ENCODE peak calls at places on chromosomes 12 and 14, in ten cellular contexts. U is bronchial epithelial cell; V is COR-L47; X is fibroblast of villous mesenchyme; Z is activated CD8-positive, alpha-beta memory T cell treated with anti-CD3 and anti-CD28 coated beads for 48 hours; H is endothelial cell; O is NCI-H1092; G is upper lobe of left lung; W is activated CD4-positive, alpha-beta T cell treated with anti-CD3 and anti-CD28 coated beads for 48 hours; T is PC-9. N is an unnamed sample.

GRCh38 chr12:106108187-106108816 is 30.5 kb downstream of the NUAK1 start:
- DNase-seq in Z (no peak), U (peak), O (no peak), H (no peak), V (no peak), T (no peak), X (peak), G (no peak), W (no peak), N (no peak)

GRCh38 chr14:33676135-33676566 is 274.7 kb downstream of the EGLN3 start:
- DNase-seq in G (no peak), U (peak), V (peak), X (peak), T (no peak), Z (no peak), O (peak), H (peak), W (peak), N (peak)

GRCh38 chr12:42588981-42589464 is 523 bp downstream of the PRICKLE1 start:
- DNase-seq in T (peak), G (peak), O (no peak), H (peak), V (no peak), U (no peak), Z (no peak), W (peak), X (no peak), N (no peak)

GRCh38 chr12:91871751-91872150 is 273.9 kb downstream of the BTG1 start:
- DNase-seq in U (no peak), G (peak), Z (no peak), T (no peak), V (no peak), X (no peak), W (no peak), O (no peak), H (no peak), N (no peak)

GRCh38 chr14:61558271-61558670 is 137.0 kb upstream of the HIF1A start:
- DNase-seq in T (no peak), U (no peak), H (no peak), W (no peak), X (no peak), Z (no peak), G (no peak), O (peak), V (peak), N (no peak)

GRCh38 chr14:34699873-34700621 is 14.3 kb downstream of the CFL2 start:
- DNase-seq in W (no peak), H (no peak), V (no peak), O (peak), U (peak), X (peak), T (peak), Z (no peak), G (no peak), N (peak)

GRCh38 chr12:5047729-5048128 is 4.0 kb downstream of the KCNA5 start:
- DNase-seq in W (no peak), G (no peak), O (no peak), X (no peak), H (no peak), T (no peak), Z (no peak), U (no peak), V (no peak), N (no peak)

GRCh38 chr12:53215497-53215896 is 8.4 kb upstream of the ITGB7 start:
- DNase-seq in O (no peak), U (no peak), X (no peak), V (no peak), H (no peak), Z (no peak), W (no peak), T (no peak), G (no peak), N (no peak)

GRCh38 chr14:74574706-74575105 is 37.3 kb downstream of the LTBP2 start:
- DNase-seq in T (no peak), V (no peak), H (no peak), G (no peak), X (no peak), Z (no peak), O (no peak), W (no peak), U (no peak), N (no peak)

GRCh38 chr12:40137252-40137651 is 31.4 kb upstream of the SLC2A13 start:
- DNase-seq in X (no peak), W (no peak), O (no peak), U (peak), H (no peak), G (peak), Z (no peak), T (no peak), V (no peak), N (no peak)

GRCh38 chr12:90090929-90091651 is 382.5 kb upstream of the ATP2B1 start:
- DNase-seq in X (peak), H (no peak), V (no peak), T (peak), U (peak), Z (no peak), W (peak), O (no peak), G (peak), N (peak)

GRCh38 chr12:116687888-116688287 is 50.0 kb downstream of the SPRING1 start:
- DNase-seq in G (peak), W (peak), O (no peak), Z (no peak), X (no peak), T (no peak), H (peak), V (peak), U (no peak), N (no peak)

GRCh38 chr14:50974118-50974517 is 29.8 kb upstream of the PYGL start:
- DNase-seq in O (no peak), Z (no peak), G (no peak), U (no peak), V (no peak), X (no peak), W (no peak), T (no peak), H (no peak), N (no peak)

GRCh38 chr14:100065942-100066574 is 836 bp downstream of the EVL start:
- DNase-seq in V (no peak), U (no peak), H (no peak), X (peak), T (no peak), W (peak), G (peak), O (no peak), Z (no peak), N (no peak)

GRCh38 chr12:51963477-51963876 is 12.0 kb downstream of the ACVR1B start:
- DNase-seq in W (no peak), O (no peak), H (no peak), Z (no peak), T (no peak), V (no peak), U (no peak), G (no peak), X (no peak), N (no peak)

GRCh38 chr12:54195736-54196347 is 7.1 kb upstream of the SMUG1 start:
- DNase-seq in W (no peak), T (no peak), G (peak), H (no peak), V (no peak), U (no peak), Z (no peak), X (peak), O (no peak), N (no peak)

GRCh38 chr14:69170848-69171247 is 17.9 kb upstream of the DCAF5 start:
- DNase-seq in Z (no peak), X (no peak), O (no peak), G (no peak), T (no peak), V (no peak), H (no peak), U (no peak), W (no peak), N (no peak)

GRCh38 chr12:94815958-94816357 is 165.6 kb upstream of the TMCC3 start:
- DNase-seq in T (no peak), G (no peak), X (no peak), W (no peak), O (no peak), Z (no peak), U (no peak), V (no peak), H (no peak), N (no peak)

GRCh38 chr12:131368073-131369071 is 342.5 kb upstream of the SFSWAP start:
- DNase-seq in X (no peak), W (no peak), T (no peak), H (no peak), V (no peak), O (no peak), G (peak), U (no peak), Z (no peak), N (no peak)

GRCh38 chr12:62783881-62784280 is 151.1 kb downstream of the PPM1H start:
- DNase-seq in H (no peak), W (no peak), Z (no peak), X (no peak), G (no peak), V (no peak), U (no peak), O (no peak), T (no peak), N (no peak)

GRCh38 chr12:110721570-110721969 is 21.1 kb downstream of the PPP1CC start:
- DNase-seq in O (no peak), G (no peak), H (no peak), W (no peak), X (no peak), Z (no peak), V (no peak), U (no peak), T (no peak), N (no peak)

GRCh38 chr12:45893240-45893639 is 97.1 kb downstream of the SCAF11 start:
- DNase-seq in V (no peak), Z (no peak), T (no peak), U (peak), X (no peak), G (no peak), H (no peak), W (no peak), O (no peak), N (no peak)

GRCh38 chr12:92502417-92503028 is 200.3 kb upstream of the PLEKHG7 start:
- DNase-seq in V (no peak), O (no peak), H (no peak), T (no peak), Z (no peak), G (peak), U (no peak), X (no peak), W (peak), N (no peak)

GRCh38 chr14:103087343-103087835 is 3.4 kb downstream of the LBHD2 start:
- DNase-seq in U (no peak), T (no peak), G (no peak), W (no peak), X (no peak), Z (no peak), O (no peak), V (peak), H (no peak), N (no peak)

GRCh38 chr12:58293308-58293983 is 352.1 kb downstream of the ATP23 start:
- DNase-seq in X (peak), U (peak), T (no peak), H (no peak), W (no peak), G (no peak), Z (no peak), O (no peak), V (no peak), N (no peak)

GRCh38 chr14:74380172-74380571 is 31.9 kb downstream of the VRTN start:
- DNase-seq in O (no peak), H (no peak), Z (no peak), X (no peak), G (no peak), V (no peak), T (no peak), U (peak), W (no peak), N (no peak)

GRCh38 chr12:29072631-29073030 is 76.4 kb upstream of the FAR2 start:
- DNase-seq in V (no peak), X (no peak), G (no peak), O (no peak), W (no peak), U (peak), T (no peak), Z (no peak), H (no peak), N (no peak)

GRCh38 chr12:102249073-102249854 is 51.6 kb upstream of the PMCH start:
- DNase-seq in U (peak), X (peak), Z (no peak), W (no peak), O (no peak), G (no peak), H (no peak), V (no peak), T (peak), N (no peak)

GRCh38 chr14:54839681-54840080 is 62.9 kb downstream of the GCH1 start:
- DNase-seq in Z (no peak), T (no peak), W (no peak), V (no peak), H (no peak), X (peak), U (peak), G (peak), O (no peak), N (no peak)

GRCh38 chr12:52521175-52521574 is 981 bp upstream of the KRT5 start:
- DNase-seq in X (no peak), G (no peak), O (no peak), T (peak), Z (no peak), V (no peak), U (peak), H (peak), W (no peak), N (no peak)

GRCh38 chr12:91370086-91370868 is 187.7 kb upstream of the DCN start:
- DNase-seq in G (no peak), W (no peak), T (no peak), X (no peak), V (no peak), H (no peak), Z (no peak), U (no peak), O (no peak), N (no peak)

GRCh38 chr12:114186241-114187002 is 219.5 kb downstream of the TBX5 start:
- DNase-seq in U (no peak), O (no peak), V (no peak), H (no peak), Z (no peak), X (no peak), W (no peak), T (no peak), G (no peak), N (no peak)

GRCh38 chr14:85532981-85533820 is 3.3 kb downstream of the FLRT2 start:
- DNase-seq in Z (no peak), U (peak), O (peak), W (no peak), V (peak), G (no peak), T (peak), X (peak), H (peak), N (peak)

GRCh38 chr12:117408161-117408791 is 46.9 kb upstream of the NOS1 start:
- DNase-seq in X (no peak), U (peak), O (peak), V (no peak), G (peak), T (no peak), H (no peak), W (no peak), Z (no peak), N (no peak)

GRCh38 chr12:15608931-15609330 is 180.3 kb downstream of the EPS8 start:
- DNase-seq in W (no peak), X (no peak), O (no peak), U (no peak), V (no peak), Z (no peak), T (no peak), G (no peak), H (no peak), N (no peak)

GRCh38 chr12:88693837-88694445 is 113.7 kb upstream of the KITLG start:
- DNase-seq in X (no peak), U (peak), G (no peak), Z (no peak), O (no peak), H (no peak), W (no peak), T (no peak), V (no peak), N (no peak)

GRCh38 chr12:111942557-111942956 is 70.4 kb downstream of the TMEM116 start:
- DNase-seq in U (peak), G (no peak), W (no peak), X (peak), T (no peak), O (no peak), H (no peak), V (peak), Z (no peak), N (no peak)